ENCODE peak calls at places on chromosomes 11 and 22, in ten cellular contexts. One of them, this sample, is unnamed.

GRCh38 chr22:25076281-25076680 is 123.4 kb upstream of the CRYBB3 start:
- DNase-seq in MCF 10A: no peak
- DNase-seq in stimulated activated CD8-positive, alpha-beta memory T cell treated with anti-CD3 and anti-CD28 coated beads, Interleukin-7, amount 100 ng/mL, for 48 hours: no peak
- DNase-seq in thoracic aorta: no peak
- DNase-seq in kidney: no peak
- DNase-seq in iris pigment epithelial cell: no peak
- DNase-seq in naive thymus-derived CD8-positive, alpha-beta T cell: peak
- DNase-seq in posterior cingulate gyrus: no peak
- DNase-seq in PC-9: no peak
- DNase-seq in Kasumi-1: no peak
- DNase-seq in this sample: no peak

GRCh38 chr11:11450744-11451362 is 97.8 kb upstream of the CSNK2A3 start:
- DNase-seq in MCF 10A: no peak
- DNase-seq in kidney: no peak
- DNase-seq in Kasumi-1: no peak
- DNase-seq in posterior cingulate gyrus: no peak
- DNase-seq in naive thymus-derived CD8-positive, alpha-beta T cell: no peak
- DNase-seq in stimulated activated CD8-positive, alpha-beta memory T cell treated with anti-CD3 and anti-CD28 coated beads, Interleukin-7, amount 100 ng/mL, for 48 hours: no peak
- DNase-seq in PC-9: no peak
- DNase-seq in thoracic aorta: no peak
- DNase-seq in iris pigment epithelial cell: peak
- DNase-seq in this sample: no peak

GRCh38 chr11:11980841-11981308 is 27.6 kb downstream of the DKK3 start:
- DNase-seq in posterior cingulate gyrus: no peak
- DNase-seq in Kasumi-1: no peak
- DNase-seq in stimulated activated CD8-positive, alpha-beta memory T cell treated with anti-CD3 and anti-CD28 coated beads, Interleukin-7, amount 100 ng/mL, for 48 hours: no peak
- DNase-seq in kidney: no peak
- DNase-seq in thoracic aorta: no peak
- DNase-seq in MCF 10A: no peak
- DNase-seq in iris pigment epithelial cell: peak
- DNase-seq in PC-9: no peak
- DNase-seq in naive thymus-derived CD8-positive, alpha-beta T cell: no peak
- DNase-seq in this sample: peak

GRCh38 chr11:70467196-70468085 is 69.1 kb downstream of the CTTN start:
- DNase-seq in kidney: no peak
- DNase-seq in MCF 10A: peak
- DNase-seq in PC-9: peak
- DNase-seq in stimulated activated CD8-positive, alpha-beta memory T cell treated with anti-CD3 and anti-CD28 coated beads, Interleukin-7, amount 100 ng/mL, for 48 hours: no peak
- DNase-seq in posterior cingulate gyrus: peak
- DNase-seq in Kasumi-1: peak
- DNase-seq in thoracic aorta: peak
- DNase-seq in iris pigment epithelial cell: peak
- DNase-seq in naive thymus-derived CD8-positive, alpha-beta T cell: no peak
- DNase-seq in this sample: peak

GRCh38 chr11:24496728-24497396 is at the start of gene LUZP2:
- DNase-seq in posterior cingulate gyrus: peak
- DNase-seq in Kasumi-1: no peak
- DNase-seq in stimulated activated CD8-positive, alpha-beta memory T cell treated with anti-CD3 and anti-CD28 coated beads, Interleukin-7, amount 100 ng/mL, for 48 hours: no peak
- DNase-seq in kidney: peak
- DNase-seq in naive thymus-derived CD8-positive, alpha-beta T cell: no peak
- DNase-seq in PC-9: peak
- DNase-seq in iris pigment epithelial cell: peak
- DNase-seq in MCF 10A: no peak
- DNase-seq in thoracic aorta: no peak
- DNase-seq in this sample: peak

GRCh38 chr11:65077466-65077865 is 6.4 kb downstream of the CDCA5 start:
- DNase-seq in naive thymus-derived CD8-positive, alpha-beta T cell: no peak
- DNase-seq in kidney: no peak
- DNase-seq in Kasumi-1: no peak
- DNase-seq in thoracic aorta: no peak
- DNase-seq in iris pigment epithelial cell: no peak
- DNase-seq in PC-9: no peak
- DNase-seq in MCF 10A: no peak
- DNase-seq in posterior cingulate gyrus: no peak
- DNase-seq in stimulated activated CD8-positive, alpha-beta memory T cell treated with anti-CD3 and anti-CD28 coated beads, Interleukin-7, amount 100 ng/mL, for 48 hours: no peak
- DNase-seq in this sample: no peak

GRCh38 chr11:33912405-33913361 is 20.8 kb upstream of the LMO2 start:
- DNase-seq in thoracic aorta: no peak
- DNase-seq in MCF 10A: peak
- DNase-seq in posterior cingulate gyrus: no peak
- DNase-seq in stimulated activated CD8-positive, alpha-beta memory T cell treated with anti-CD3 and anti-CD28 coated beads, Interleukin-7, amount 100 ng/mL, for 48 hours: no peak
- DNase-seq in naive thymus-derived CD8-positive, alpha-beta T cell: no peak
- DNase-seq in kidney: no peak
- DNase-seq in PC-9: peak
- DNase-seq in iris pigment epithelial cell: peak
- DNase-seq in Kasumi-1: peak
- DNase-seq in this sample: no peak

GRCh38 chr11:113202431-113202830 is 112.0 kb upstream of the TTC12 start:
- DNase-seq in MCF 10A: peak
- DNase-seq in Kasumi-1: no peak
- DNase-seq in stimulated activated CD8-positive, alpha-beta memory T cell treated with anti-CD3 and anti-CD28 coated beads, Interleukin-7, amount 100 ng/mL, for 48 hours: no peak
- DNase-seq in thoracic aorta: no peak
- DNase-seq in naive thymus-derived CD8-positive, alpha-beta T cell: no peak
- DNase-seq in PC-9: peak
- DNase-seq in iris pigment epithelial cell: peak
- DNase-seq in posterior cingulate gyrus: no peak
- DNase-seq in kidney: no peak
- DNase-seq in this sample: no peak

GRCh38 chr11:9151631-9152030 is 60.2 kb upstream of the SCUBE2 start:
- DNase-seq in PC-9: no peak
- DNase-seq in naive thymus-derived CD8-positive, alpha-beta T cell: no peak
- DNase-seq in kidney: no peak
- DNase-seq in thoracic aorta: no peak
- DNase-seq in stimulated activated CD8-positive, alpha-beta memory T cell treated with anti-CD3 and anti-CD28 coated beads, Interleukin-7, amount 100 ng/mL, for 48 hours: no peak
- DNase-seq in MCF 10A: no peak
- DNase-seq in posterior cingulate gyrus: no peak
- DNase-seq in iris pigment epithelial cell: no peak
- DNase-seq in Kasumi-1: no peak
- DNase-seq in this sample: no peak

GRCh38 chr11:95135155-95135554 is 45.5 kb downstream of the ENDOD1 start:
- DNase-seq in kidney: no peak
- DNase-seq in iris pigment epithelial cell: no peak
- DNase-seq in posterior cingulate gyrus: no peak
- DNase-seq in Kasumi-1: no peak
- DNase-seq in PC-9: no peak
- DNase-seq in thoracic aorta: no peak
- DNase-seq in MCF 10A: peak
- DNase-seq in naive thymus-derived CD8-positive, alpha-beta T cell: no peak
- DNase-seq in stimulated activated CD8-positive, alpha-beta memory T cell treated with anti-CD3 and anti-CD28 coated beads, Interleukin-7, amount 100 ng/mL, for 48 hours: no peak
- DNase-seq in this sample: no peak

GRCh38 chr11:68803766-68804165 is 38.0 kb downstream of the CPT1A start:
- DNase-seq in thoracic aorta: no peak
- DNase-seq in naive thymus-derived CD8-positive, alpha-beta T cell: no peak
- DNase-seq in PC-9: no peak
- DNase-seq in MCF 10A: no peak
- DNase-seq in stimulated activated CD8-positive, alpha-beta memory T cell treated with anti-CD3 and anti-CD28 coated beads, Interleukin-7, amount 100 ng/mL, for 48 hours: no peak
- DNase-seq in posterior cingulate gyrus: no peak
- DNase-seq in Kasumi-1: no peak
- DNase-seq in kidney: no peak
- DNase-seq in iris pigment epithelial cell: no peak
- DNase-seq in this sample: no peak

GRCh38 chr22:41831828-41832552 is 915 bp upstream of the SREBF2 start:
- DNase-seq in PC-9: no peak
- DNase-seq in Kasumi-1: no peak
- DNase-seq in iris pigment epithelial cell: peak
- DNase-seq in naive thymus-derived CD8-positive, alpha-beta T cell: no peak
- DNase-seq in kidney: no peak
- DNase-seq in thoracic aorta: no peak
- DNase-seq in MCF 10A: no peak
- DNase-seq in posterior cingulate gyrus: no peak
- DNase-seq in stimulated activated CD8-positive, alpha-beta memory T cell treated with anti-CD3 and anti-CD28 coated beads, Interleukin-7, amount 100 ng/mL, for 48 hours: no peak
- DNase-seq in this sample: no peak

GRCh38 chr11:116255234-116255953 is 517.4 kb downstream of the BUD13 start:
- DNase-seq in thoracic aorta: no peak
- DNase-seq in iris pigment epithelial cell: no peak
- DNase-seq in naive thymus-derived CD8-positive, alpha-beta T cell: no peak
- DNase-seq in MCF 10A: no peak
- DNase-seq in Kasumi-1: no peak
- DNase-seq in PC-9: no peak
- DNase-seq in posterior cingulate gyrus: no peak
- DNase-seq in kidney: no peak
- DNase-seq in stimulated activated CD8-positive, alpha-beta memory T cell treated with anti-CD3 and anti-CD28 coated beads, Interleukin-7, amount 100 ng/mL, for 48 hours: no peak
- DNase-seq in this sample: no peak

GRCh38 chr22:17563936-17564391 is 666 bp downstream of the SLC25A18 start:
- DNase-seq in thoracic aorta: no peak
- DNase-seq in MCF 10A: peak
- DNase-seq in posterior cingulate gyrus: peak
- DNase-seq in iris pigment epithelial cell: peak
- DNase-seq in PC-9: no peak
- DNase-seq in Kasumi-1: no peak
- DNase-seq in kidney: peak
- DNase-seq in naive thymus-derived CD8-positive, alpha-beta T cell: no peak
- DNase-seq in stimulated activated CD8-positive, alpha-beta memory T cell treated with anti-CD3 and anti-CD28 coated beads, Interleukin-7, amount 100 ng/mL, for 48 hours: no peak
- DNase-seq in this sample: no peak

GRCh38 chr11:88252208-88252607 is 77.0 kb upstream of the RAB38 start:
- DNase-seq in naive thymus-derived CD8-positive, alpha-beta T cell: no peak
- DNase-seq in posterior cingulate gyrus: no peak
- DNase-seq in kidney: no peak
- DNase-seq in Kasumi-1: no peak
- DNase-seq in stimulated activated CD8-positive, alpha-beta memory T cell treated with anti-CD3 and anti-CD28 coated beads, Interleukin-7, amount 100 ng/mL, for 48 hours: no peak
- DNase-seq in PC-9: no peak
- DNase-seq in thoracic aorta: no peak
- DNase-seq in MCF 10A: no peak
- DNase-seq in iris pigment epithelial cell: no peak
- DNase-seq in this sample: no peak

GRCh38 chr22:17633217-17633997 is 4.9 kb upstream of the ATP6V1E1 start:
- DNase-seq in posterior cingulate gyrus: no peak
- DNase-seq in naive thymus-derived CD8-positive, alpha-beta T cell: no peak
- DNase-seq in iris pigment epithelial cell: peak
- DNase-seq in thoracic aorta: no peak
- DNase-seq in kidney: no peak
- DNase-seq in PC-9: peak
- DNase-seq in MCF 10A: peak
- DNase-seq in stimulated activated CD8-positive, alpha-beta memory T cell treated with anti-CD3 and anti-CD28 coated beads, Interleukin-7, amount 100 ng/mL, for 48 hours: no peak
- DNase-seq in Kasumi-1: no peak
- DNase-seq in this sample: no peak

GRCh38 chr11:27274854-27275395 is 88.1 kb downstream of the CCDC34 start:
- DNase-seq in naive thymus-derived CD8-positive, alpha-beta T cell: no peak
- DNase-seq in stimulated activated CD8-positive, alpha-beta memory T cell treated with anti-CD3 and anti-CD28 coated beads, Interleukin-7, amount 100 ng/mL, for 48 hours: no peak
- DNase-seq in thoracic aorta: no peak
- DNase-seq in PC-9: no peak
- DNase-seq in posterior cingulate gyrus: no peak
- DNase-seq in kidney: no peak
- DNase-seq in iris pigment epithelial cell: no peak
- DNase-seq in MCF 10A: no peak
- DNase-seq in Kasumi-1: no peak
- DNase-seq in this sample: no peak

GRCh38 chr11:46015941-46016340 is 93.5 kb downstream of the LARGE2 start:
- DNase-seq in naive thymus-derived CD8-positive, alpha-beta T cell: no peak
- DNase-seq in stimulated activated CD8-positive, alpha-beta memory T cell treated with anti-CD3 and anti-CD28 coated beads, Interleukin-7, amount 100 ng/mL, for 48 hours: no peak
- DNase-seq in MCF 10A: no peak
- DNase-seq in iris pigment epithelial cell: peak
- DNase-seq in thoracic aorta: no peak
- DNase-seq in kidney: no peak
- DNase-seq in Kasumi-1: no peak
- DNase-seq in posterior cingulate gyrus: no peak
- DNase-seq in PC-9: no peak
- DNase-seq in this sample: no peak

GRCh38 chr11:859394-860131 is 16.9 kb downstream of the TSPAN4 start:
- DNase-seq in PC-9: peak
- DNase-seq in naive thymus-derived CD8-positive, alpha-beta T cell: no peak
- DNase-seq in posterior cingulate gyrus: peak
- DNase-seq in kidney: peak
- DNase-seq in thoracic aorta: no peak
- DNase-seq in stimulated activated CD8-positive, alpha-beta memory T cell treated with anti-CD3 and anti-CD28 coated beads, Interleukin-7, amount 100 ng/mL, for 48 hours: no peak
- DNase-seq in iris pigment epithelial cell: peak
- DNase-seq in Kasumi-1: peak
- DNase-seq in MCF 10A: peak
- DNase-seq in this sample: no peak

GRCh38 chr22:23398701-23399366 is 181.3 kb downstream of the IGLL1 start:
- DNase-seq in thoracic aorta: no peak
- DNase-seq in MCF 10A: no peak
- DNase-seq in Kasumi-1: no peak
- DNase-seq in naive thymus-derived CD8-positive, alpha-beta T cell: no peak
- DNase-seq in stimulated activated CD8-positive, alpha-beta memory T cell treated with anti-CD3 and anti-CD28 coated beads, Interleukin-7, amount 100 ng/mL, for 48 hours: no peak
- DNase-seq in PC-9: no peak
- DNase-seq in iris pigment epithelial cell: no peak
- DNase-seq in posterior cingulate gyrus: no peak
- DNase-seq in kidney: no peak
- DNase-seq in this sample: peak

GRCh38 chr11:826836-827145 is 928 bp upstream of the CRACR2B start:
- DNase-seq in iris pigment epithelial cell: no peak
- DNase-seq in PC-9: no peak
- DNase-seq in kidney: no peak
- DNase-seq in posterior cingulate gyrus: no peak
- DNase-seq in MCF 10A: no peak
- DNase-seq in thoracic aorta: no peak
- DNase-seq in Kasumi-1: no peak
- DNase-seq in naive thymus-derived CD8-positive, alpha-beta T cell: no peak
- DNase-seq in stimulated activated CD8-positive, alpha-beta memory T cell treated with anti-CD3 and anti-CD28 coated beads, Interleukin-7, amount 100 ng/mL, for 48 hours: no peak
- DNase-seq in this sample: no peak

GRCh38 chr22:47195676-47196492 is 433.4 kb downstream of the TBC1D22A start:
- DNase-seq in posterior cingulate gyrus: no peak
- DNase-seq in thoracic aorta: no peak
- DNase-seq in kidney: peak
- DNase-seq in PC-9: no peak
- DNase-seq in MCF 10A: peak
- DNase-seq in Kasumi-1: no peak
- DNase-seq in naive thymus-derived CD8-positive, alpha-beta T cell: no peak
- DNase-seq in iris pigment epithelial cell: no peak
- DNase-seq in stimulated activated CD8-positive, alpha-beta memory T cell treated with anti-CD3 and anti-CD28 coated beads, Interleukin-7, amount 100 ng/mL, for 48 hours: no peak
- DNase-seq in this sample: peak

GRCh38 chr11:102950622-102951081 is 4.9 kb downstream of the MMP13 start:
- DNase-seq in Kasumi-1: no peak
- DNase-seq in PC-9: no peak
- DNase-seq in posterior cingulate gyrus: no peak
- DNase-seq in stimulated activated CD8-positive, alpha-beta memory T cell treated with anti-CD3 and anti-CD28 coated beads, Interleukin-7, amount 100 ng/mL, for 48 hours: no peak
- DNase-seq in thoracic aorta: no peak
- DNase-seq in kidney: no peak
- DNase-seq in iris pigment epithelial cell: peak
- DNase-seq in naive thymus-derived CD8-positive, alpha-beta T cell: no peak
- DNase-seq in MCF 10A: peak
- DNase-seq in this sample: no peak

GRCh38 chr22:30422481-30423295 is 2.9 kb upstream of the MTFP1 start:
- DNase-seq in iris pigment epithelial cell: peak
- DNase-seq in Kasumi-1: peak
- DNase-seq in PC-9: peak
- DNase-seq in stimulated activated CD8-positive, alpha-beta memory T cell treated with anti-CD3 and anti-CD28 coated beads, Interleukin-7, amount 100 ng/mL, for 48 hours: no peak
- DNase-seq in thoracic aorta: peak
- DNase-seq in kidney: peak
- DNase-seq in naive thymus-derived CD8-positive, alpha-beta T cell: no peak
- DNase-seq in MCF 10A: peak
- DNase-seq in posterior cingulate gyrus: peak
- DNase-seq in this sample: peak

GRCh38 chr11:62757846-62758788 is 3.3 kb upstream of the POLR2G start:
- DNase-seq in PC-9: no peak
- DNase-seq in thoracic aorta: no peak
- DNase-seq in iris pigment epithelial cell: no peak
- DNase-seq in stimulated activated CD8-positive, alpha-beta memory T cell treated with anti-CD3 and anti-CD28 coated beads, Interleukin-7, amount 100 ng/mL, for 48 hours: no peak
- DNase-seq in posterior cingulate gyrus: no peak
- DNase-seq in Kasumi-1: no peak
- DNase-seq in naive thymus-derived CD8-positive, alpha-beta T cell: no peak
- DNase-seq in MCF 10A: no peak
- DNase-seq in kidney: no peak
- DNase-seq in this sample: no peak

GRCh38 chr22:50074551-50075042 is 10.6 kb downstream of the MLC1 start:
- DNase-seq in Kasumi-1: no peak
- DNase-seq in thoracic aorta: no peak
- DNase-seq in stimulated activated CD8-positive, alpha-beta memory T cell treated with anti-CD3 and anti-CD28 coated beads, Interleukin-7, amount 100 ng/mL, for 48 hours: no peak
- DNase-seq in PC-9: no peak
- DNase-seq in posterior cingulate gyrus: no peak
- DNase-seq in iris pigment epithelial cell: peak
- DNase-seq in naive thymus-derived CD8-positive, alpha-beta T cell: no peak
- DNase-seq in MCF 10A: peak
- DNase-seq in kidney: peak
- DNase-seq in this sample: peak

GRCh38 chr11:118646393-118646792 is 33.1 kb downstream of the TREH start:
- DNase-seq in PC-9: no peak
- DNase-seq in MCF 10A: no peak
- DNase-seq in posterior cingulate gyrus: no peak
- DNase-seq in iris pigment epithelial cell: no peak
- DNase-seq in Kasumi-1: no peak
- DNase-seq in stimulated activated CD8-positive, alpha-beta memory T cell treated with anti-CD3 and anti-CD28 coated beads, Interleukin-7, amount 100 ng/mL, for 48 hours: no peak
- DNase-seq in kidney: peak
- DNase-seq in naive thymus-derived CD8-positive, alpha-beta T cell: no peak
- DNase-seq in thoracic aorta: no peak
- DNase-seq in this sample: no peak

GRCh38 chr11:125025968-125026367 is 37.1 kb upstream of the SLC37A2 start:
- DNase-seq in Kasumi-1: no peak
- DNase-seq in PC-9: no peak
- DNase-seq in MCF 10A: no peak
- DNase-seq in stimulated activated CD8-positive, alpha-beta memory T cell treated with anti-CD3 and anti-CD28 coated beads, Interleukin-7, amount 100 ng/mL, for 48 hours: no peak
- DNase-seq in kidney: no peak
- DNase-seq in iris pigment epithelial cell: no peak
- DNase-seq in posterior cingulate gyrus: no peak
- DNase-seq in thoracic aorta: no peak
- DNase-seq in naive thymus-derived CD8-positive, alpha-beta T cell: no peak
- DNase-seq in this sample: no peak

This sample was measured in upper lobe of right lung.